ENCODE peak calls at places on chromosome 1, in nine cellular contexts. One of them, this sample, is unnamed.

GRCh38 chr1:97849350-97850339 is 71.2 kb downstream of the DPYD start:
- DNase-seq in ovary: no peak
- DNase-seq in NB4: peak
- DNase-seq in uterus: no peak
- DNase-seq in IMR-90: peak
- DNase-seq in H54: peak
- DNase-seq in body of pancreas: no peak
- DNase-seq in adrenal gland: no peak
- DNase-seq in stomach: no peak
- DNase-seq in this sample: no peak

GRCh38 chr1:214824758-214825157 is 221.8 kb downstream of the CENPF start:
- DNase-seq in ovary: no peak
- DNase-seq in NB4: no peak
- DNase-seq in uterus: no peak
- DNase-seq in IMR-90: no peak
- DNase-seq in H54: no peak
- DNase-seq in body of pancreas: no peak
- DNase-seq in adrenal gland: no peak
- DNase-seq in stomach: no peak
- DNase-seq in this sample: no peak

GRCh38 chr1:75708910-75709309 is 15.6 kb upstream of the ACADM start:
- DNase-seq in ovary: no peak
- DNase-seq in NB4: no peak
- DNase-seq in uterus: no peak
- DNase-seq in IMR-90: no peak
- DNase-seq in H54: no peak
- DNase-seq in body of pancreas: no peak
- DNase-seq in adrenal gland: no peak
- DNase-seq in stomach: no peak
- DNase-seq in this sample: no peak

GRCh38 chr1:17892225-17892624 is 137.1 kb downstream of the ACTL8 start:
- DNase-seq in ovary: no peak
- DNase-seq in NB4: no peak
- DNase-seq in uterus: no peak
- DNase-seq in IMR-90: no peak
- DNase-seq in H54: no peak
- DNase-seq in body of pancreas: peak
- DNase-seq in adrenal gland: peak
- DNase-seq in stomach: peak
- DNase-seq in this sample: no peak

GRCh38 chr1:33149453-33150190 is 32.2 kb downstream of the TRIM62 start:
- DNase-seq in ovary: no peak
- DNase-seq in NB4: no peak
- DNase-seq in uterus: no peak
- DNase-seq in IMR-90: no peak
- DNase-seq in H54: no peak
- DNase-seq in body of pancreas: peak
- DNase-seq in adrenal gland: no peak
- DNase-seq in stomach: peak
- DNase-seq in this sample: no peak

GRCh38 chr1:223030871-223031270 is 112.2 kb downstream of the TLR5 start:
- DNase-seq in ovary: no peak
- DNase-seq in NB4: no peak
- DNase-seq in uterus: no peak
- DNase-seq in IMR-90: no peak
- DNase-seq in H54: no peak
- DNase-seq in body of pancreas: no peak
- DNase-seq in adrenal gland: no peak
- DNase-seq in stomach: no peak
- DNase-seq in this sample: no peak

GRCh38 chr1:27650527-27651175 is 15.7 kb upstream of the FGR start:
- DNase-seq in ovary: no peak
- DNase-seq in NB4: peak
- DNase-seq in uterus: no peak
- DNase-seq in IMR-90: peak
- DNase-seq in H54: no peak
- DNase-seq in body of pancreas: no peak
- DNase-seq in adrenal gland: no peak
- DNase-seq in stomach: no peak
- DNase-seq in this sample: no peak

GRCh38 chr1:27293915-27294314 is 28.0 kb upstream of the TMEM222 start:
- DNase-seq in ovary: no peak
- DNase-seq in NB4: no peak
- DNase-seq in uterus: no peak
- DNase-seq in IMR-90: no peak
- DNase-seq in H54: no peak
- DNase-seq in body of pancreas: no peak
- DNase-seq in adrenal gland: no peak
- DNase-seq in stomach: no peak
- DNase-seq in this sample: no peak

GRCh38 chr1:78570539-78570938 is 49.7 kb upstream of the IFI44L start:
- DNase-seq in ovary: no peak
- DNase-seq in NB4: no peak
- DNase-seq in uterus: no peak
- DNase-seq in IMR-90: no peak
- DNase-seq in H54: no peak
- DNase-seq in body of pancreas: no peak
- DNase-seq in adrenal gland: no peak
- DNase-seq in stomach: no peak
- DNase-seq in this sample: no peak

GRCh38 chr1:3067671-3068399 is 1.2 kb upstream of the PRDM16 start:
- DNase-seq in ovary: no peak
- DNase-seq in NB4: no peak
- DNase-seq in uterus: no peak
- DNase-seq in IMR-90: no peak
- DNase-seq in H54: no peak
- DNase-seq in body of pancreas: peak
- DNase-seq in adrenal gland: no peak
- DNase-seq in stomach: no peak
- DNase-seq in this sample: no peak

GRCh38 chr1:32761253-32761877 is 55.8 kb downstream of the YARS1 start:
- DNase-seq in ovary: peak
- DNase-seq in NB4: no peak
- DNase-seq in uterus: peak
- DNase-seq in IMR-90: peak
- DNase-seq in H54: no peak
- DNase-seq in body of pancreas: peak
- DNase-seq in adrenal gland: peak
- DNase-seq in stomach: peak
- DNase-seq in this sample: no peak

GRCh38 chr1:224820341-224820740 is 109.1 kb upstream of the DNAH14 start:
- DNase-seq in ovary: no peak
- DNase-seq in NB4: no peak
- DNase-seq in uterus: no peak
- DNase-seq in IMR-90: no peak
- DNase-seq in H54: no peak
- DNase-seq in body of pancreas: no peak
- DNase-seq in adrenal gland: no peak
- DNase-seq in stomach: no peak
- DNase-seq in this sample: no peak
- TF ChIP-seq POLR2A in ovary: no peak
- TF ChIP-seq POLR2A in NB4: no peak
- TF ChIP-seq POLR2A in uterus: no peak
- TF ChIP-seq POLR2A in IMR-90: no peak
- TF ChIP-seq POLR2A in H54: no peak
- TF ChIP-seq POLR2A in body of pancreas: no peak
- TF ChIP-seq POLR2A in adrenal gland: no peak
- TF ChIP-seq POLR2A in stomach: no peak
- TF ChIP-seq POLR2A in this sample: no peak

GRCh38 chr1:181080543-181080942 is 8.0 kb upstream of the IER5 start:
- DNase-seq in ovary: no peak
- DNase-seq in NB4: no peak
- DNase-seq in uterus: no peak
- DNase-seq in IMR-90: no peak
- DNase-seq in H54: no peak
- DNase-seq in body of pancreas: no peak
- DNase-seq in adrenal gland: no peak
- DNase-seq in stomach: no peak
- DNase-seq in this sample: no peak

GRCh38 chr1:181079920-181080319 is 8.6 kb upstream of the IER5 start:
- DNase-seq in ovary: no peak
- DNase-seq in NB4: no peak
- DNase-seq in uterus: no peak
- DNase-seq in IMR-90: no peak
- DNase-seq in H54: no peak
- DNase-seq in body of pancreas: no peak
- DNase-seq in adrenal gland: no peak
- DNase-seq in stomach: no peak
- DNase-seq in this sample: no peak

GRCh38 chr1:181081399-181081798 is 7.1 kb upstream of the IER5 start:
- DNase-seq in ovary: no peak
- DNase-seq in NB4: no peak
- DNase-seq in uterus: no peak
- DNase-seq in IMR-90: no peak
- DNase-seq in H54: no peak
- DNase-seq in body of pancreas: no peak
- DNase-seq in adrenal gland: no peak
- DNase-seq in stomach: no peak
- DNase-seq in this sample: no peak

GRCh38 chr1:181077576-181078242 is 10.8 kb upstream of the IER5 start:
- DNase-seq in ovary: no peak
- DNase-seq in NB4: no peak
- DNase-seq in uterus: no peak
- DNase-seq in IMR-90: peak
- DNase-seq in H54: peak
- DNase-seq in body of pancreas: no peak
- DNase-seq in adrenal gland: no peak
- DNase-seq in stomach: no peak
- DNase-seq in this sample: no peak

GRCh38 chr1:181079382-181079781 is 9.1 kb upstream of the IER5 start:
- DNase-seq in ovary: no peak
- DNase-seq in NB4: no peak
- DNase-seq in uterus: no peak
- DNase-seq in IMR-90: peak
- DNase-seq in H54: no peak
- DNase-seq in body of pancreas: no peak
- DNase-seq in adrenal gland: no peak
- DNase-seq in stomach: no peak
- DNase-seq in this sample: no peak
- TF ChIP-seq POLR2A in ovary: no peak
- TF ChIP-seq POLR2A in NB4: no peak
- TF ChIP-seq POLR2A in uterus: no peak
- TF ChIP-seq POLR2A in IMR-90: no peak
- TF ChIP-seq POLR2A in H54: no peak
- TF ChIP-seq POLR2A in body of pancreas: no peak
- TF ChIP-seq POLR2A in adrenal gland: no peak
- TF ChIP-seq POLR2A in stomach: no peak
- TF ChIP-seq POLR2A in this sample: no peak

GRCh38 chr1:24536391-24536840 is 19.5 kb upstream of the NCMAP start:
- DNase-seq in ovary: no peak
- DNase-seq in NB4: peak
- DNase-seq in uterus: no peak
- DNase-seq in IMR-90: peak
- DNase-seq in H54: no peak
- DNase-seq in body of pancreas: no peak
- DNase-seq in adrenal gland: no peak
- DNase-seq in stomach: peak
- DNase-seq in this sample: no peak
- TF ChIP-seq POLR2A in ovary: no peak
- TF ChIP-seq POLR2A in NB4: no peak
- TF ChIP-seq POLR2A in uterus: no peak
- TF ChIP-seq POLR2A in IMR-90: no peak
- TF ChIP-seq POLR2A in H54: no peak
- TF ChIP-seq POLR2A in body of pancreas: no peak
- TF ChIP-seq POLR2A in adrenal gland: no peak
- TF ChIP-seq POLR2A in stomach: no peak
- TF ChIP-seq POLR2A in this sample: no peak

GRCh38 chr1:113389953-113390834 is at the start of gene MAGI3:
- DNase-seq in ovary: peak
- DNase-seq in NB4: peak
- DNase-seq in uterus: peak
- DNase-seq in IMR-90: peak
- DNase-seq in H54: peak
- DNase-seq in body of pancreas: peak
- DNase-seq in adrenal gland: peak
- DNase-seq in stomach: peak
- DNase-seq in this sample: peak
- TF ChIP-seq POLR2A in ovary: peak
- TF ChIP-seq POLR2A in NB4: peak
- TF ChIP-seq POLR2A in uterus: peak
- TF ChIP-seq POLR2A in IMR-90: peak
- TF ChIP-seq POLR2A in H54: peak
- TF ChIP-seq POLR2A in body of pancreas: peak
- TF ChIP-seq POLR2A in adrenal gland: peak
- TF ChIP-seq POLR2A in stomach: no peak
- TF ChIP-seq POLR2A in this sample: peak